ENCODE peak calls at places on chromosomes 12 and 14, in eight cellular contexts. Q is T-helper 2 cell treated with Interferon-gamma antibody and Interleukin-4, amounts not matched to agents 5 μg/mL and 100 μg/mL, for 36 hours; H is thoracic aorta; T is Kasumi-1; A is WTC11; V is cardiac septum; C is transverse colon; R is stimulated activated naive CD4-positive, alpha-beta T cell. Y is an unnamed sample.

GRCh38 chr12:113903381-113903863 is 62.7 kb downstream of the RBM19 start:
- DNase-seq in Q (peak; percentile 23), H (no peak), T (no peak), A (no peak), V (no peak), C (no peak), R (no peak), Y (no peak)

GRCh38 chr12:120903382-120903817 is 758 bp downstream of the SPPL3 start:
- DNase-seq in Q (peak; percentile 69), H (peak; percentile 15), T (peak; percentile 54), A (peak; percentile 35), V (peak; percentile 87), C (peak; percentile 81), R (peak; percentile 78), Y (peak; percentile 30)

GRCh38 chr14:68680541-68681051 is 112.3 kb downstream of the ZFP36L1 start:
- DNase-seq in Q (no peak), H (no peak), T (no peak), A (no peak), V (no peak), C (no peak), R (no peak), Y (no peak)

GRCh38 chr14:65770681-65771080 is 358.2 kb downstream of the FUT8 start:
- DNase-seq in Q (no peak), H (no peak), T (no peak), A (no peak), V (no peak), C (no peak), R (no peak), Y (no peak)

GRCh38 chr14:36271939-36272907 is 48.2 kb downstream of the MBIP start:
- DNase-seq in Q (peak; percentile 11), H (no peak), T (no peak), A (peak; percentile 49), V (peak; percentile 73), C (peak; percentile 15), R (no peak), Y (no peak)

GRCh38 chr12:6457220-6457945 is 5.5 kb downstream of the TAPBPL start:
- DNase-seq in Q (no peak), H (no peak), T (no peak), A (peak; percentile 4), V (peak; percentile 51), C (no peak), R (no peak), Y (no peak)

GRCh38 chr14:71815110-71815509 is 117.1 kb upstream of the RGS6 start:
- DNase-seq in Q (no peak), H (no peak), T (no peak), A (no peak), V (no peak), C (no peak), R (no peak), Y (no peak)

GRCh38 chr14:88426271-88426670 is 40.8 kb downstream of the SPATA7 start:
- DNase-seq in Q (no peak), H (no peak), T (no peak), A (no peak), V (no peak), C (no peak), R (no peak), Y (no peak)

GRCh38 chr12:131869871-131870418 is 24.5 kb upstream of the ULK1 start:
- DNase-seq in Q (no peak), H (no peak), T (no peak), A (no peak), V (no peak), C (no peak), R (no peak), Y (peak; percentile 62)

GRCh38 chr14:67734675-67735074 is 33.0 kb downstream of the RDH12 start:
- DNase-seq in Q (no peak), H (no peak), T (no peak), A (no peak), V (no peak), C (no peak), R (no peak), Y (peak; percentile 52)

Y was measured in HT1080.